ENCODE peak calls at places on chromosomes 5 and 9, in ten cellular contexts. B is NCI-H510A treated with DMSO at 0.1 percent for 48 hours; Q is activated T-cell treated with anti-CD3 and anti-CD28 coated beads for 24 hours; D is spleen; V is activated CD4-positive, alpha-beta T cell treated with anti-CD3 and anti-CD28 coated beads for 24 hours; U is left colon; T is COR-L47; M is HAP-1; X is HS-5; S is NCI-H1694. W is an unnamed sample.
A peak's percentile ranks its signal among the peaks of the same experiment; 100 is the strongest.

GRCh38 chr5:171310816-171311697 is 2.0 kb downstream of the TLX3 start:
- DNase-seq in M (peak; percentile 5), X (no peak), B (no peak), V (no peak), S (no peak), Q (no peak), D (no peak), T (no peak), U (no peak), W (peak; percentile 88)

GRCh38 chr5:138696501-138696900 is 56.7 kb upstream of the CTNNA1 start:
- DNase-seq in D (no peak), S (no peak), V (no peak), M (no peak), X (peak; percentile 78), U (no peak), B (no peak), Q (no peak), T (no peak), W (no peak)

GRCh38 chr5:16152601-16153568 is 26.7 kb downstream of the MARCHF11 start:
- DNase-seq in D (no peak), Q (no peak), V (no peak), M (no peak), X (no peak), S (no peak), B (peak; percentile 83), T (peak; percentile 18), U (no peak), W (peak; percentile 77)

GRCh38 chr5:32504923-32505596 is 60.5 kb upstream of the ZFR start:
- DNase-seq in U (peak; percentile 64), D (no peak), S (peak; percentile 98), X (peak; percentile 71), T (peak; percentile 79), M (no peak), B (peak; percentile 9), Q (no peak), V (no peak), W (peak; percentile 57)

GRCh38 chr5:34740306-34740891 is 84.3 kb downstream of the RAI14 start:
- DNase-seq in T (no peak), Q (no peak), U (no peak), V (no peak), X (no peak), M (no peak), S (no peak), D (no peak), B (no peak), W (no peak)

GRCh38 chr5:163855754-163856153 is 350.3 kb downstream of the MAT2B start:
- DNase-seq in D (no peak), M (no peak), X (no peak), V (no peak), Q (no peak), U (no peak), T (no peak), S (no peak), B (no peak), W (no peak)

GRCh38 chr5:147482426-147483196 is 27.3 kb downstream of the DPYSL3 start:
- DNase-seq in Q (no peak), X (no peak), M (no peak), B (peak; percentile 68), S (no peak), V (no peak), T (peak; percentile 82), U (no peak), D (no peak), W (peak; percentile 93)

GRCh38 chr5:149636861-149637246 is 55.6 kb downstream of the ARHGEF37 start:
- DNase-seq in Q (no peak), U (no peak), X (peak; percentile 15), V (no peak), D (no peak), T (peak; percentile 80), B (peak; percentile 68), S (peak; percentile 51), M (peak; percentile 63), W (peak; percentile 84)

GRCh38 chr9:134231767-134232166 is 67.4 kb upstream of the RNU6ATAC start:
- DNase-seq in Q (no peak), T (no peak), S (no peak), U (no peak), M (no peak), X (no peak), B (no peak), V (no peak), D (no peak), W (no peak)

GRCh38 chr9:22337261-22337660 is 109.4 kb upstream of the DMRTA1 start:
- DNase-seq in X (no peak), T (no peak), U (no peak), S (no peak), D (no peak), V (no peak), Q (no peak), M (no peak), B (no peak), W (no peak)

GRCh38 chr5:2617461-2617860 is 134.0 kb downstream of the IRX2 start:
- DNase-seq in D (no peak), S (no peak), B (no peak), M (no peak), X (no peak), U (no peak), V (no peak), T (no peak), Q (no peak), W (no peak)

GRCh38 chr5:6714221-6715041 is 1.2 kb downstream of the TENT4A start:
- DNase-seq in M (no peak), Q (no peak), T (no peak), B (no peak), V (no peak), D (peak; percentile 91), U (no peak), S (no peak), X (no peak), W (peak; percentile 69)

GRCh38 chr9:109652971-109653370 is 127.0 kb upstream of the PALM2AKAP2 start:
- DNase-seq in B (no peak), D (no peak), U (no peak), V (no peak), S (peak; percentile 3), X (peak; percentile 19), Q (no peak), T (peak; percentile 13), M (no peak), W (peak; percentile 54)

GRCh38 chr5:38380522-38380921 is 122.2 kb downstream of the EGFLAM start:
- DNase-seq in M (peak; percentile 27), S (no peak), X (no peak), U (no peak), D (no peak), V (no peak), B (no peak), T (no peak), Q (no peak), W (no peak)

GRCh38 chr5:31119938-31120641 is 73.4 kb upstream of the CDH6 start:
- DNase-seq in V (no peak), Q (no peak), T (peak; percentile 5), D (no peak), S (no peak), U (no peak), M (no peak), X (no peak), B (no peak), W (peak; percentile 19)

GRCh38 chr5:160743027-160743426 is 109.0 kb downstream of the ATP10B start:
- DNase-seq in B (no peak), U (no peak), S (no peak), V (no peak), Q (no peak), M (no peak), D (no peak), T (no peak), X (no peak), W (no peak)

GRCh38 chr5:173984218-173984617 is 4.8 kb upstream of the C5orf47 start:
- DNase-seq in B (peak; percentile 43), S (no peak), M (no peak), X (no peak), T (peak; percentile 43), U (no peak), V (no peak), D (no peak), Q (no peak), W (peak; percentile 82)

GRCh38 chr9:116262421-116262820 is 108.8 kb downstream of the PAPPA start:
- DNase-seq in S (no peak), D (no peak), V (no peak), M (no peak), Q (no peak), X (no peak), T (no peak), U (no peak), B (no peak), W (no peak)

GRCh38 chr5:139962445-139962844 is 80.7 kb downstream of the NRG2 start:
- DNase-seq in U (no peak), M (no peak), T (no peak), D (no peak), X (no peak), S (no peak), Q (no peak), V (no peak), B (no peak), W (no peak)

GRCh38 chr9:119533509-119533908 is 164.3 kb upstream of the BRINP1 start:
- DNase-seq in V (no peak), D (no peak), B (peak; percentile 54), M (peak; percentile 2), U (no peak), X (no peak), T (no peak), S (no peak), Q (no peak), W (no peak)

GRCh38 chr9:14749738-14750137 is 27.2 kb upstream of the CER1 start:
- DNase-seq in X (no peak), Q (no peak), B (no peak), V (no peak), U (no peak), D (no peak), S (no peak), M (no peak), T (no peak), W (no peak)